ENCODE peak calls at places on chromosome 17, in ten cellular contexts. One of them, this sample, is unnamed.

GRCh38 chr17:48852251-48852650 is 21.4 kb downstream of the CALCOCO2 start:
- DNase-seq in astrocyte of the spinal cord: no peak
- DNase-seq in uterus: no peak
- DNase-seq in fibroblast of lung: no peak
- DNase-seq in NT2/D1: no peak
- DNase-seq in brain microvascular endothelial cell: no peak
- DNase-seq in fibroblast of villous mesenchyme: no peak
- DNase-seq in HAP-1: no peak
- DNase-seq in AG04449: no peak
- DNase-seq in BJ: no peak
- DNase-seq in this sample: no peak

GRCh38 chr17:78919816-78920516 is 5.2 kb downstream of the TIMP2 start:
- DNase-seq in fibroblast of lung: no peak
- DNase-seq in HAP-1: no peak
- DNase-seq in astrocyte of the spinal cord: no peak
- DNase-seq in fibroblast of villous mesenchyme: no peak
- DNase-seq in uterus: no peak
- DNase-seq in BJ: no peak
- DNase-seq in brain microvascular endothelial cell: no peak
- DNase-seq in NT2/D1: no peak
- DNase-seq in AG04449: no peak
- DNase-seq in this sample: no peak

GRCh38 chr17:45019177-45019711 is 32.2 kb downstream of the DCAKD start:
- DNase-seq in NT2/D1: no peak
- DNase-seq in HAP-1: peak
- DNase-seq in fibroblast of villous mesenchyme: no peak
- DNase-seq in brain microvascular endothelial cell: no peak
- DNase-seq in fibroblast of lung: peak
- DNase-seq in BJ: no peak
- DNase-seq in uterus: no peak
- DNase-seq in astrocyte of the spinal cord: no peak
- DNase-seq in AG04449: no peak
- DNase-seq in this sample: peak

GRCh38 chr17:61405686-61406542 is 6.3 kb downstream of the TBX2 start:
- DNase-seq in astrocyte of the spinal cord: no peak
- DNase-seq in brain microvascular endothelial cell: no peak
- DNase-seq in AG04449: no peak
- DNase-seq in fibroblast of lung: peak
- DNase-seq in uterus: no peak
- DNase-seq in NT2/D1: no peak
- DNase-seq in fibroblast of villous mesenchyme: no peak
- DNase-seq in BJ: no peak
- DNase-seq in HAP-1: no peak
- DNase-seq in this sample: no peak

GRCh38 chr17:81387235-81388060 is 7.8 kb upstream of the BAHCC1 start:
- DNase-seq in BJ: no peak
- DNase-seq in fibroblast of lung: peak
- DNase-seq in brain microvascular endothelial cell: no peak
- DNase-seq in NT2/D1: no peak
- DNase-seq in astrocyte of the spinal cord: peak
- DNase-seq in fibroblast of villous mesenchyme: peak
- DNase-seq in uterus: peak
- DNase-seq in AG04449: no peak
- DNase-seq in HAP-1: peak
- DNase-seq in this sample: peak

GRCh38 chr17:73589096-73589980 is 54.9 kb downstream of the SDK2 start:
- DNase-seq in BJ: no peak
- DNase-seq in HAP-1: no peak
- DNase-seq in astrocyte of the spinal cord: no peak
- DNase-seq in uterus: no peak
- DNase-seq in fibroblast of lung: no peak
- DNase-seq in NT2/D1: no peak
- DNase-seq in fibroblast of villous mesenchyme: no peak
- DNase-seq in brain microvascular endothelial cell: no peak
- DNase-seq in AG04449: no peak
- DNase-seq in this sample: peak

GRCh38 chr17:70105641-70106040 is 30.6 kb downstream of the KCNJ16 start:
- DNase-seq in AG04449: no peak
- DNase-seq in NT2/D1: no peak
- DNase-seq in HAP-1: no peak
- DNase-seq in fibroblast of villous mesenchyme: no peak
- DNase-seq in BJ: no peak
- DNase-seq in brain microvascular endothelial cell: no peak
- DNase-seq in astrocyte of the spinal cord: no peak
- DNase-seq in uterus: no peak
- DNase-seq in fibroblast of lung: no peak
- DNase-seq in this sample: no peak

GRCh38 chr17:64686705-64687104 is 24.6 kb upstream of the SMURF2 start:
- DNase-seq in brain microvascular endothelial cell: no peak
- DNase-seq in HAP-1: peak
- DNase-seq in uterus: no peak
- DNase-seq in fibroblast of lung: peak
- DNase-seq in AG04449: no peak
- DNase-seq in astrocyte of the spinal cord: no peak
- DNase-seq in fibroblast of villous mesenchyme: peak
- DNase-seq in BJ: no peak
- DNase-seq in NT2/D1: no peak
- DNase-seq in this sample: no peak

GRCh38 chr17:73696251-73696650 is 52.0 kb upstream of the SDK2 start:
- DNase-seq in astrocyte of the spinal cord: no peak
- DNase-seq in HAP-1: no peak
- DNase-seq in uterus: no peak
- DNase-seq in BJ: no peak
- DNase-seq in brain microvascular endothelial cell: no peak
- DNase-seq in NT2/D1: no peak
- DNase-seq in AG04449: no peak
- DNase-seq in fibroblast of villous mesenchyme: no peak
- DNase-seq in fibroblast of lung: no peak
- DNase-seq in this sample: no peak

GRCh38 chr17:35097776-35098175 is 21.9 kb downstream of the RAD51D start:
- DNase-seq in BJ: no peak
- DNase-seq in astrocyte of the spinal cord: no peak
- DNase-seq in AG04449: no peak
- DNase-seq in NT2/D1: no peak
- DNase-seq in uterus: no peak
- DNase-seq in brain microvascular endothelial cell: no peak
- DNase-seq in fibroblast of lung: no peak
- DNase-seq in HAP-1: no peak
- DNase-seq in fibroblast of villous mesenchyme: no peak
- DNase-seq in this sample: no peak

GRCh38 chr17:50920891-50921595 is 54.9 kb upstream of the TOB1 start:
- DNase-seq in HAP-1: no peak
- DNase-seq in AG04449: no peak
- DNase-seq in astrocyte of the spinal cord: no peak
- DNase-seq in fibroblast of lung: no peak
- DNase-seq in BJ: no peak
- DNase-seq in fibroblast of villous mesenchyme: no peak
- DNase-seq in uterus: no peak
- DNase-seq in brain microvascular endothelial cell: no peak
- DNase-seq in NT2/D1: no peak
- DNase-seq in this sample: no peak

GRCh38 chr17:79033741-79034501 is 10.0 kb downstream of the C1QTNF1 start:
- DNase-seq in fibroblast of villous mesenchyme: peak
- DNase-seq in brain microvascular endothelial cell: no peak
- DNase-seq in BJ: no peak
- DNase-seq in HAP-1: peak
- DNase-seq in uterus: no peak
- DNase-seq in NT2/D1: no peak
- DNase-seq in AG04449: no peak
- DNase-seq in fibroblast of lung: peak
- DNase-seq in astrocyte of the spinal cord: no peak
- DNase-seq in this sample: no peak

DNA sequence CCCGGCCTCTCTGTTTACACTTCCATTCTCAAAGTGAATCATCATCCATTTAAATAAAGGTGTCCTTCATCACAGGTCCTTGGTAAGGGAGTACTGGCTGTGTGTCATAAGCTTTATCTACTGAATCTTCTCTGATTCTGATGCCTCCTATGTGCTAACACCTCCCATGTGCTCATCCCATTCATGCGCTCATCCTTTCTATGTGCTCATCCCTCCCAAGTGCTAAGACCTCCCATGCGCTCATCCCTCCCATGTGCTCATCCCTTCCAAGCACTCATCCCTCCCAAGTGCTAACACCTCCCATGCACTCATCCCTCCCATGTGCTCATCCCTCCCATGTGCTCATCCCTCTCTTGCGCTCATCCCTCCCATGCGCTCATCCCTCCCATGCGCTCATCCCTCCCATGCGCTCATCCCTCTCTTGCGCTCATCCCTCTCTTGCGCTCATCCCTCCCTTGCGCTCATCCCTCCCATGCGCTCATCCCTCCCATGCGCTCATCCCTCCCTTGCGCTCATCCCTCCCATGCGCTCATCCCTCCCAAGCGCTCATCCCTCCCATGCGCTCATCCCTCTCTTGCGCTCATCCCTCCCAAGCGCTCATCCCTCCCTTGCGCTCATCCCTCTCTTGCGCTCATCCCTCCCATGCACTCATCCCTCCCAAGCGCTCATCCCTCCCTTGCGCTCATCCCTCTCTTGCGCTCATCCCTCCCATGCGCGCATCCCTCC is 20.6 kb upstream of the ATP2A3 start:
- DNase-seq in BJ: no peak
- DNase-seq in fibroblast of villous mesenchyme: no peak
- DNase-seq in NT2/D1: no peak
- DNase-seq in uterus: no peak
- DNase-seq in fibroblast of lung: no peak
- DNase-seq in AG04449: no peak
- DNase-seq in HAP-1: no peak
- DNase-seq in brain microvascular endothelial cell: no peak
- DNase-seq in astrocyte of the spinal cord: no peak
- DNase-seq in this sample: no peak
- H3K4me3 ChIP-seq in BJ: no peak
- H3K4me3 ChIP-seq in fibroblast of villous mesenchyme: no peak
- H3K4me3 ChIP-seq in NT2/D1: no peak
- H3K4me3 ChIP-seq in uterus: no peak
- H3K4me3 ChIP-seq in fibroblast of lung: no peak
- H3K4me3 ChIP-seq in AG04449: no peak
- H3K4me3 ChIP-seq in HAP-1: no peak
- H3K4me3 ChIP-seq in brain microvascular endothelial cell: no peak
- H3K4me3 ChIP-seq in astrocyte of the spinal cord: no peak
- H3K4me3 ChIP-seq in this sample: no peak

GRCh38 chr17:46853896-46854444 is 2.6 kb downstream of the WNT9B start:
- DNase-seq in NT2/D1: no peak
- DNase-seq in brain microvascular endothelial cell: peak
- DNase-seq in HAP-1: no peak
- DNase-seq in astrocyte of the spinal cord: no peak
- DNase-seq in BJ: no peak
- DNase-seq in fibroblast of lung: no peak
- DNase-seq in AG04449: no peak
- DNase-seq in fibroblast of villous mesenchyme: peak
- DNase-seq in uterus: no peak
- DNase-seq in this sample: no peak

GRCh38 chr17:46854515-46854914 is 3.1 kb downstream of the WNT9B start:
- DNase-seq in brain microvascular endothelial cell: no peak
- DNase-seq in astrocyte of the spinal cord: no peak
- DNase-seq in AG04449: no peak
- DNase-seq in HAP-1: no peak
- DNase-seq in NT2/D1: no peak
- DNase-seq in fibroblast of lung: no peak
- DNase-seq in fibroblast of villous mesenchyme: no peak
- DNase-seq in uterus: no peak
- DNase-seq in BJ: no peak
- DNase-seq in this sample: no peak

GRCh38 chr17:46850688-46851028 is 725 bp upstream of the WNT9B start:
- DNase-seq in BJ: no peak
- DNase-seq in fibroblast of villous mesenchyme: no peak
- DNase-seq in fibroblast of lung: no peak
- DNase-seq in astrocyte of the spinal cord: no peak
- DNase-seq in NT2/D1: no peak
- DNase-seq in HAP-1: no peak
- DNase-seq in brain microvascular endothelial cell: no peak
- DNase-seq in uterus: no peak
- DNase-seq in AG04449: no peak
- DNase-seq in this sample: no peak

GRCh38 chr17:46848534-46848933 is 2.8 kb upstream of the WNT9B start:
- DNase-seq in AG04449: no peak
- DNase-seq in NT2/D1: no peak
- DNase-seq in astrocyte of the spinal cord: no peak
- DNase-seq in fibroblast of lung: no peak
- DNase-seq in BJ: no peak
- DNase-seq in HAP-1: no peak
- DNase-seq in uterus: no peak
- DNase-seq in brain microvascular endothelial cell: no peak
- DNase-seq in fibroblast of villous mesenchyme: no peak
- DNase-seq in this sample: no peak

GRCh38 chr17:46851029-46851741 is at the start of gene WNT9B:
- DNase-seq in BJ: no peak
- DNase-seq in brain microvascular endothelial cell: no peak
- DNase-seq in NT2/D1: no peak
- DNase-seq in fibroblast of lung: no peak
- DNase-seq in AG04449: no peak
- DNase-seq in fibroblast of villous mesenchyme: no peak
- DNase-seq in astrocyte of the spinal cord: no peak
- DNase-seq in uterus: no peak
- DNase-seq in HAP-1: peak
- DNase-seq in this sample: peak
- H3K4me3 ChIP-seq in BJ: peak
- H3K4me3 ChIP-seq in brain microvascular endothelial cell: peak
- H3K4me3 ChIP-seq in NT2/D1: peak
- H3K4me3 ChIP-seq in fibroblast of lung: no peak
- H3K4me3 ChIP-seq in AG04449: peak
- H3K4me3 ChIP-seq in fibroblast of villous mesenchyme: peak
- H3K4me3 ChIP-seq in astrocyte of the spinal cord: peak
- H3K4me3 ChIP-seq in uterus: no peak
- H3K4me3 ChIP-seq in HAP-1: peak
- H3K4me3 ChIP-seq in this sample: peak

DNA sequence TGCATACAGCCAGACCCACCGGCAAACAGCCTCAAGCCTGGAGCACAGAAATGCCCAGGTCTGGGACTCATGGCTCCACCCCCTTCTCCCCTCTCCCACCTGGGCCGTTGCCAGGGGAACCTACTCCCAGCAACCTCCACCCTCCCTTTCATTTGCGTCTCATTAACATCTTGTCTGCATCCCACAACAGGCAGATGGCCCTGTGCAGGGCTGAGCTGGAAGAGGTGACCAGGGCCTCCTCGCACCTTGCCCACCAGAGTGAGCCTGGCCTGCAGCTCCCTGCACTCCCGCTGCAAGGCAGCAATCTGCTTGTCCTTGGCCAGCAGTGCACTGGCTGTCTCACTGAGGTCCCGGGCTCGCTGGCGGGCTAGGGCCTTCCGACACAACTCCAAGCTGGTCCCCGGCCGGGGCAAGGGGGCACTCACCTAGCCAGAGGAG is 3.3 kb downstream of the TSPOAP1 start:
- DNase-seq in AG04449: no peak
- DNase-seq in HAP-1: no peak
- DNase-seq in uterus: no peak
- DNase-seq in brain microvascular endothelial cell: no peak
- DNase-seq in NT2/D1: no peak
- DNase-seq in astrocyte of the spinal cord: no peak
- DNase-seq in fibroblast of lung: no peak
- DNase-seq in BJ: no peak
- DNase-seq in fibroblast of villous mesenchyme: no peak
- DNase-seq in this sample: no peak
- H3K4me3 ChIP-seq in AG04449: peak
- H3K4me3 ChIP-seq in HAP-1: no peak
- H3K4me3 ChIP-seq in uterus: no peak
- H3K4me3 ChIP-seq in brain microvascular endothelial cell: no peak
- H3K4me3 ChIP-seq in NT2/D1: no peak
- H3K4me3 ChIP-seq in astrocyte of the spinal cord: no peak
- H3K4me3 ChIP-seq in fibroblast of lung: no peak
- H3K4me3 ChIP-seq in BJ: no peak
- H3K4me3 ChIP-seq in fibroblast of villous mesenchyme: no peak
- H3K4me3 ChIP-seq in this sample: no peak

GRCh38 chr17:27631409-27631755 is 394 bp downstream of the LGALS9 start:
- DNase-seq in HAP-1: no peak
- DNase-seq in uterus: no peak
- DNase-seq in fibroblast of lung: no peak
- DNase-seq in brain microvascular endothelial cell: no peak
- DNase-seq in AG04449: no peak
- DNase-seq in BJ: no peak
- DNase-seq in astrocyte of the spinal cord: no peak
- DNase-seq in NT2/D1: no peak
- DNase-seq in fibroblast of villous mesenchyme: no peak
- DNase-seq in this sample: no peak
- H3K4me3 ChIP-seq in HAP-1: no peak
- H3K4me3 ChIP-seq in uterus: no peak
- H3K4me3 ChIP-seq in fibroblast of lung: no peak
- H3K4me3 ChIP-seq in brain microvascular endothelial cell: no peak
- H3K4me3 ChIP-seq in AG04449: no peak
- H3K4me3 ChIP-seq in BJ: no peak
- H3K4me3 ChIP-seq in astrocyte of the spinal cord: no peak
- H3K4me3 ChIP-seq in NT2/D1: no peak
- H3K4me3 ChIP-seq in fibroblast of villous mesenchyme: no peak
- H3K4me3 ChIP-seq in this sample: no peak